ENCODE peak calls at places on chromosomes 11 and 22, in ten cellular contexts. W, M, S, T, L, B, A, J, H and D are unnamed samples.

GRCh38 chr22:42764895-42765363 is 44.3 kb upstream of the A4GALT start:
- ATAC-seq in W (no peak), M (no peak), S (no peak), T (no peak), L (no peak), B (no peak), A (no peak), J (no peak), H (no peak), D (no peak)

GRCh38 chr22:40592352-40593113 is 44.0 kb downstream of the MRTFA start:
- ATAC-seq in W (no peak), M (no peak), S (no peak), T (no peak), L (no peak), B (no peak), A (no peak), J (no peak), H (no peak), D (no peak)

GRCh38 chr22:19942071-19942885 is 660 bp upstream of the TXNRD2 start:
- ATAC-seq in W (peak), M (no peak), S (peak), T (peak), L (peak), B (peak), A (peak), J (peak), H (peak), D (peak)

GRCh38 chr22:29206372-29207230 is 905 bp downstream of the EMID1 start:
- ATAC-seq in W (no peak), M (no peak), S (no peak), T (peak), L (no peak), B (no peak), A (no peak), J (no peak), H (no peak), D (no peak)

GRCh38 chr11:96246718-96247540 is 96.1 kb downstream of the MAML2 start:
- ATAC-seq in W (peak), M (peak), S (no peak), T (no peak), L (no peak), B (peak), A (peak), J (no peak), H (no peak), D (no peak)

GRCh38 chr11:26993965-26994446 is at the start of gene FIBIN:
- ATAC-seq in W (peak), M (no peak), S (peak), T (peak), L (peak), B (no peak), A (no peak), J (peak), H (peak), D (peak)

GRCh38 chr11:97746832-97747231 is 1273.9 kb upstream of the CNTN5 start:
- ATAC-seq in W (no peak), M (no peak), S (no peak), T (no peak), L (no peak), B (no peak), A (no peak), J (no peak), H (no peak), D (no peak)

GRCh38 chr22:23178512-23179254 is 1.6 kb upstream of the BCR start:
- ATAC-seq in W (peak), M (peak), S (peak), T (peak), L (peak), B (peak), A (peak), J (peak), H (peak), D (peak)

GRCh38 chr11:118448294-118448693 is 12.0 kb downstream of the KMT2A start:
- ATAC-seq in W (peak), M (no peak), S (no peak), T (no peak), L (no peak), B (no peak), A (no peak), J (no peak), H (no peak), D (no peak)

DNA sequence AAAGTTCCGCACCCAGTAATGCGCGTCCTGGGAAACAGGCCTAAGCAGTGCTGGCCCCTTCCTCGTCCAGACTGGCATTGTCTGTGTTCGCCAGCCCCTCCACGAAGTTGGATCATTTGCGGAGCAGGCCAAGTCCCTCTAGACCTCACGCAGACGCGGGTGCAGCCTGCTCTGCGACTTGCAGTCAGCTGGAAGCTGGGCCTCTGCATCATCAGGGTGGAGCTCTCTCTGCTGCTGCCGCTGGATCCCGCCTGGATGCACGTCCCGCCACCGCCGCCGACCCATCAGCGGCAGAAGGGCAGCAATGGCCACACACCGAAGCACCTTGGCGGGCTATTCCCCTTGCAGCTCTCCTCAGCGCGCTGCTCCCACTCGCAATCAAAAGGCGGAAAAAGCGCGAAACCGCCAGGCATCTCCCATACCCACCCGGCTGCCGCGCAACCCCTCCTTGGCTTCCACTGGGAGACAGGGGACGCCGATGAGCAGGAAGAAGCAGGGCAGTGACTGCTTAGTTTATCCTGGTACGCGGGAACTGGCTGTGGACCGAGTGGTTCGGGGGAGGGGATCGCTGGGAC is 34.1 kb upstream of the GLYATL1 start:
- ATAC-seq in W (peak), M (no peak), S (peak), T (peak), L (no peak), B (no peak), A (no peak), J (peak), H (peak), D (peak)
- H3K4me3 ChIP-seq in W (no peak), M (no peak), S (peak), T (peak), L (peak), B (no peak), A (no peak), J (no peak), H (peak), D (no peak)

GRCh38 chr11:20337526-20338154 is 25.9 kb upstream of the HTATIP2 start:
- ATAC-seq in W (no peak), M (no peak), S (no peak), T (no peak), L (no peak), B (no peak), A (peak), J (no peak), H (peak), D (no peak)
- H3K4me3 ChIP-seq in W (no peak), M (no peak), S (no peak), T (no peak), L (no peak), B (no peak), A (no peak), J (no peak), H (no peak), D (no peak)

GRCh38 chr11:65541093-65542010 is 16.5 kb downstream of the SCYL1 start:
- ATAC-seq in W (no peak), M (no peak), S (no peak), T (no peak), L (no peak), B (no peak), A (peak), J (peak), H (peak), D (no peak)

GRCh38 chr11:65539401-65540289 is 14.8 kb downstream of the SCYL1 start:
- ATAC-seq in W (peak), M (peak), S (no peak), T (peak), L (peak), B (peak), A (peak), J (peak), H (peak), D (no peak)

GRCh38 chr11:65538232-65538914 is 13.5 kb downstream of the SCYL1 start:
- ATAC-seq in W (no peak), M (no peak), S (no peak), T (no peak), L (no peak), B (no peak), A (no peak), J (no peak), H (no peak), D (no peak)

GRCh38 chr11:65538915-65539374 is 14.1 kb downstream of the SCYL1 start:
- ATAC-seq in W (no peak), M (no peak), S (no peak), T (no peak), L (no peak), B (no peak), A (no peak), J (no peak), H (no peak), D (no peak)

GRCh38 chr11:65540290-65541092 is 15.6 kb downstream of the SCYL1 start:
- ATAC-seq in W (peak), M (peak), S (peak), T (peak), L (peak), B (peak), A (peak), J (peak), H (peak), D (peak)
- H3K4me3 ChIP-seq in W (peak), M (peak), S (peak), T (peak), L (peak), B (peak), A (peak), J (peak), H (peak), D (peak)

GRCh38 chr11:75768909-75769771 is 562 bp downstream of the DGAT2 start:
- ATAC-seq in W (peak), M (no peak), S (peak), T (peak), L (peak), B (no peak), A (peak), J (no peak), H (no peak), D (no peak)

GRCh38 chr11:75768112-75768908 is at the start of gene DGAT2:
- ATAC-seq in W (peak), M (peak), S (peak), T (peak), L (peak), B (peak), A (peak), J (peak), H (peak), D (peak)

GRCh38 chr11:75775056-75775455 is 6.5 kb downstream of the DGAT2 start:
- ATAC-seq in W (no peak), M (no peak), S (no peak), T (no peak), L (no peak), B (no peak), A (no peak), J (no peak), H (no peak), D (no peak)

GRCh38 chr11:75773595-75774353 is 5.2 kb downstream of the DGAT2 start:
- ATAC-seq in W (no peak), M (no peak), S (no peak), T (no peak), L (no peak), B (no peak), A (no peak), J (no peak), H (no peak), D (no peak)

GRCh38 chr11:75771646-75772410 is 3.2 kb downstream of the DGAT2 start:
- ATAC-seq in W (peak), M (no peak), S (no peak), T (no peak), L (peak), B (no peak), A (no peak), J (peak), H (no peak), D (peak)
- H3K4me3 ChIP-seq in W (no peak), M (no peak), S (no peak), T (no peak), L (no peak), B (no peak), A (no peak), J (no peak), H (no peak), D (no peak)